ENCODE peak calls at places on chromosomes 5 and 9, in ten cellular contexts. One of them, this sample, is unnamed.

GRCh38 chr5:28012538-28012937 is 974.2 kb upstream of the CDH9 start:
- DNase-seq in SK-N-MC: no peak
- DNase-seq in endodermal cell: no peak
- DNase-seq in fibroblast of lung: no peak
- DNase-seq in IMR-90: no peak
- DNase-seq in endothelial cell of umbilical vein: no peak
- DNase-seq in GM23248: peak
- DNase-seq in colonic mucosa: no peak
- DNase-seq in adipocyte: no peak
- DNase-seq in neural progenitor cell: no peak
- DNase-seq in this sample: no peak

GRCh38 chr9:27768781-27769180 is 195.5 kb upstream of the C9orf72 start:
- DNase-seq in SK-N-MC: no peak
- DNase-seq in endodermal cell: no peak
- DNase-seq in fibroblast of lung: no peak
- DNase-seq in IMR-90: no peak
- DNase-seq in endothelial cell of umbilical vein: no peak
- DNase-seq in GM23248: no peak
- DNase-seq in colonic mucosa: no peak
- DNase-seq in adipocyte: no peak
- DNase-seq in neural progenitor cell: no peak
- DNase-seq in this sample: no peak

GRCh38 chr9:27261517-27262211 is 35.3 kb downstream of the EQTN start:
- DNase-seq in SK-N-MC: no peak
- DNase-seq in endodermal cell: no peak
- DNase-seq in fibroblast of lung: peak
- DNase-seq in IMR-90: peak
- DNase-seq in endothelial cell of umbilical vein: no peak
- DNase-seq in GM23248: peak
- DNase-seq in colonic mucosa: no peak
- DNase-seq in adipocyte: no peak
- DNase-seq in neural progenitor cell: no peak
- DNase-seq in this sample: peak

GRCh38 chr5:64939772-64940510 is 171.2 kb downstream of the CWC27 start:
- DNase-seq in SK-N-MC: no peak
- DNase-seq in endodermal cell: peak
- DNase-seq in fibroblast of lung: peak
- DNase-seq in IMR-90: peak
- DNase-seq in endothelial cell of umbilical vein: peak
- DNase-seq in GM23248: peak
- DNase-seq in colonic mucosa: peak
- DNase-seq in adipocyte: peak
- DNase-seq in neural progenitor cell: peak
- DNase-seq in this sample: peak

GRCh38 chr9:82410306-82410705 is 421.7 kb downstream of the SPATA31D1 start:
- DNase-seq in SK-N-MC: no peak
- DNase-seq in endodermal cell: no peak
- DNase-seq in fibroblast of lung: peak
- DNase-seq in IMR-90: peak
- DNase-seq in endothelial cell of umbilical vein: no peak
- DNase-seq in GM23248: peak
- DNase-seq in colonic mucosa: no peak
- DNase-seq in adipocyte: peak
- DNase-seq in neural progenitor cell: no peak
- DNase-seq in this sample: peak

GRCh38 chr5:78295035-78295961 is 800 bp upstream of the AP3B1 start:
- DNase-seq in SK-N-MC: no peak
- DNase-seq in endodermal cell: peak
- DNase-seq in fibroblast of lung: peak
- DNase-seq in IMR-90: no peak
- DNase-seq in endothelial cell of umbilical vein: no peak
- DNase-seq in GM23248: peak
- DNase-seq in colonic mucosa: peak
- DNase-seq in adipocyte: peak
- DNase-seq in neural progenitor cell: peak
- DNase-seq in this sample: peak

GRCh38 chr9:137045294-137046093 is 483 bp downstream of the NPDC1 start:
- DNase-seq in SK-N-MC: no peak
- DNase-seq in endodermal cell: peak
- DNase-seq in fibroblast of lung: peak
- DNase-seq in IMR-90: peak
- DNase-seq in endothelial cell of umbilical vein: peak
- DNase-seq in GM23248: peak
- DNase-seq in colonic mucosa: peak
- DNase-seq in adipocyte: peak
- DNase-seq in neural progenitor cell: peak
- DNase-seq in this sample: no peak

GRCh38 chr9:123220127-123220526 is 48.3 kb downstream of the STRBP start:
- DNase-seq in SK-N-MC: no peak
- DNase-seq in endodermal cell: no peak
- DNase-seq in fibroblast of lung: no peak
- DNase-seq in IMR-90: no peak
- DNase-seq in endothelial cell of umbilical vein: no peak
- DNase-seq in GM23248: no peak
- DNase-seq in colonic mucosa: no peak
- DNase-seq in adipocyte: no peak
- DNase-seq in neural progenitor cell: no peak
- DNase-seq in this sample: no peak

GRCh38 chr5:59034498-59035186 is 451.8 kb downstream of the RAB3C start:
- DNase-seq in SK-N-MC: no peak
- DNase-seq in endodermal cell: no peak
- DNase-seq in fibroblast of lung: peak
- DNase-seq in IMR-90: peak
- DNase-seq in endothelial cell of umbilical vein: peak
- DNase-seq in GM23248: peak
- DNase-seq in colonic mucosa: no peak
- DNase-seq in adipocyte: peak
- DNase-seq in neural progenitor cell: peak
- DNase-seq in this sample: peak
- H3K4me3 ChIP-seq in SK-N-MC: peak
- H3K4me3 ChIP-seq in endodermal cell: no peak
- H3K4me3 ChIP-seq in fibroblast of lung: no peak
- H3K4me3 ChIP-seq in IMR-90: peak
- H3K4me3 ChIP-seq in endothelial cell of umbilical vein: no peak
- H3K4me3 ChIP-seq in GM23248: no peak
- H3K4me3 ChIP-seq in colonic mucosa: no peak
- H3K4me3 ChIP-seq in adipocyte: no peak
- H3K4me3 ChIP-seq in neural progenitor cell: no peak
- H3K4me3 ChIP-seq in this sample: no peak

GRCh38 chr5:160174780-160175437 is 54.4 kb upstream of the FABP6 start:
- DNase-seq in SK-N-MC: no peak
- DNase-seq in endodermal cell: no peak
- DNase-seq in fibroblast of lung: peak
- DNase-seq in IMR-90: no peak
- DNase-seq in endothelial cell of umbilical vein: no peak
- DNase-seq in GM23248: no peak
- DNase-seq in colonic mucosa: no peak
- DNase-seq in adipocyte: no peak
- DNase-seq in neural progenitor cell: no peak
- DNase-seq in this sample: no peak
- H3K9ac ChIP-seq in SK-N-MC: no peak
- H3K9ac ChIP-seq in endodermal cell: no peak
- H3K9ac ChIP-seq in fibroblast of lung: no peak
- H3K9ac ChIP-seq in IMR-90: no peak
- H3K9ac ChIP-seq in endothelial cell of umbilical vein: no peak
- H3K9ac ChIP-seq in GM23248: no peak
- H3K9ac ChIP-seq in colonic mucosa: no peak
- H3K9ac ChIP-seq in adipocyte: no peak
- H3K9ac ChIP-seq in neural progenitor cell: no peak
- H3K9ac ChIP-seq in this sample: no peak

GRCh38 chr9:121303456-121304451 is 35.8 kb downstream of the GSN start:
- DNase-seq in SK-N-MC: no peak
- DNase-seq in endodermal cell: no peak
- DNase-seq in fibroblast of lung: no peak
- DNase-seq in IMR-90: no peak
- DNase-seq in endothelial cell of umbilical vein: no peak
- DNase-seq in GM23248: peak
- DNase-seq in colonic mucosa: no peak
- DNase-seq in adipocyte: no peak
- DNase-seq in neural progenitor cell: no peak
- DNase-seq in this sample: no peak

GRCh38 chr9:121302786-121303185 is 34.8 kb downstream of the GSN start:
- DNase-seq in SK-N-MC: no peak
- DNase-seq in endodermal cell: no peak
- DNase-seq in fibroblast of lung: no peak
- DNase-seq in IMR-90: no peak
- DNase-seq in endothelial cell of umbilical vein: no peak
- DNase-seq in GM23248: no peak
- DNase-seq in colonic mucosa: no peak
- DNase-seq in adipocyte: no peak
- DNase-seq in neural progenitor cell: no peak
- DNase-seq in this sample: no peak

GRCh38 chr9:121301881-121302286 is 33.9 kb downstream of the GSN start:
- DNase-seq in SK-N-MC: no peak
- DNase-seq in endodermal cell: no peak
- DNase-seq in fibroblast of lung: no peak
- DNase-seq in IMR-90: no peak
- DNase-seq in endothelial cell of umbilical vein: no peak
- DNase-seq in GM23248: no peak
- DNase-seq in colonic mucosa: no peak
- DNase-seq in adipocyte: no peak
- DNase-seq in neural progenitor cell: no peak
- DNase-seq in this sample: no peak

GRCh38 chr9:121300283-121301119 is 32.5 kb downstream of the GSN start:
- DNase-seq in SK-N-MC: no peak
- DNase-seq in endodermal cell: no peak
- DNase-seq in fibroblast of lung: no peak
- DNase-seq in IMR-90: no peak
- DNase-seq in endothelial cell of umbilical vein: no peak
- DNase-seq in GM23248: no peak
- DNase-seq in colonic mucosa: no peak
- DNase-seq in adipocyte: no peak
- DNase-seq in neural progenitor cell: no peak
- DNase-seq in this sample: no peak

DNA sequence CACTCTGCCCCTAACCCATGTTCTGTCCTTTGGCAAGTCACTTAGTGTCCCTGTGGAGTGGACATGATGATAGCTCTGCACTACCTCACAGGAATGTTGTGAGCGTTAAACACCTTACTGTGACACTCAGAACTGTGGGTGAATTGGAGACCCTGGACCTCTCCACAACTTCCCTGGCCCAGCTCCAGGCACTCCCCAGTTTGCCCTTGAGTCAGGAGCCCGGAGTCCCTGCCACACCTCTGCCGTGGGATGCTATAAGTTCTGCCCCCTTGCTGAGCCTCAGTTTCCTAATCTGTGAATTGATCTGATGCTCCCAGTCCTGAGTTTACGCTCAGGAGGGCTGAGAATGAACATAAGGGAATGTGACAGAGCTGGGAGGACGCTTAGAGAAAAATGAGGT is 34.4 kb downstream of the GSN start:
- DNase-seq in SK-N-MC: no peak
- DNase-seq in endodermal cell: no peak
- DNase-seq in fibroblast of lung: no peak
- DNase-seq in IMR-90: no peak
- DNase-seq in endothelial cell of umbilical vein: no peak
- DNase-seq in GM23248: no peak
- DNase-seq in colonic mucosa: no peak
- DNase-seq in adipocyte: no peak
- DNase-seq in neural progenitor cell: no peak
- DNase-seq in this sample: no peak
- H3K4me3 ChIP-seq in SK-N-MC: no peak
- H3K4me3 ChIP-seq in endodermal cell: no peak
- H3K4me3 ChIP-seq in fibroblast of lung: no peak
- H3K4me3 ChIP-seq in IMR-90: no peak
- H3K4me3 ChIP-seq in endothelial cell of umbilical vein: no peak
- H3K4me3 ChIP-seq in GM23248: no peak
- H3K4me3 ChIP-seq in colonic mucosa: no peak
- H3K4me3 ChIP-seq in adipocyte: peak
- H3K4me3 ChIP-seq in neural progenitor cell: no peak
- H3K4me3 ChIP-seq in this sample: no peak

DNA sequence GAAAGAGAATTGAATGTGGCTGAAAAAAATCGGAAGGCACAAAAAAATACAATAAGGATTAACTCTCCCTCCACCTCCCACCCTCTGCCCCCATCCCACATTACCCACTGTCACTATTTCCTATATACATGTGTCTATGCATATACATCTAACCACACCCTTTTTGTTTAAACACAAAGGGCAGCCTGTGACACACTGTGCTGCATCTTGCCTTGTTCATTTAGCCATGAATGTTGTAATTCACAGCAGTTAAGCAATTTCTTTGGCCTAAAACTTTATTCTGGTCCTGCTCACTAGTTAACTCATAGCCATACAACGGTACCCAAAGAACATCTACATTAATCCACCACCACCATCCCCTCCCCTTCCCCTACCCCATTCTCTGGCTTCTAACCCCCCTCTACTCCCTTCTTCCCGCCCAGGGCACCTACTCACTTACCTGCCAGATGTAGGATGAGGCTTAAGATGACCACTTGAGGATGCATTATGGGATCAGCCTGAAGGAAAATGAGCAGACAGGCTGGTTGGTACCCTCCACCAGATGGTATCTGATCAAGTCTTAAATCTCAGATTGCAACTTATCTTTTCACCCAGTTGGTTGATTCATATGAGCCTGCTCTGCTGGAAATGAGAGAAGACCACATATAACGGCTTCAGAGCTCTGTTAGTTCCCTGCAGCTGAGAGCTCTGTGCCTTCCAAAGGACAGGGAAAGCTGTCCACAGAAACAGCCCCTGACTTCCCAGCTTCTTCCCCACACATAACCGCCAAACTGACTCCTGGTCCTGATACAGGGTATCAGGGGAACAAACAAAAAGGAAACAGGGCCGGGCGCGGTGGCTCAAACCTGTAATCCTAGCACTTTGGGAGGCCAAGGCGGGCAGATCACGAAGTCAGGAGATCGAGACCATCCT is 1.2 kb downstream of the HAVCR1 start:
- DNase-seq in SK-N-MC: no peak
- DNase-seq in endodermal cell: no peak
- DNase-seq in fibroblast of lung: no peak
- DNase-seq in IMR-90: no peak
- DNase-seq in endothelial cell of umbilical vein: no peak
- DNase-seq in GM23248: peak
- DNase-seq in colonic mucosa: no peak
- DNase-seq in adipocyte: peak
- DNase-seq in neural progenitor cell: no peak
- DNase-seq in this sample: no peak
- H3K9ac ChIP-seq in SK-N-MC: no peak
- H3K9ac ChIP-seq in endodermal cell: no peak
- H3K9ac ChIP-seq in fibroblast of lung: no peak
- H3K9ac ChIP-seq in IMR-90: no peak
- H3K9ac ChIP-seq in endothelial cell of umbilical vein: no peak
- H3K9ac ChIP-seq in GM23248: no peak
- H3K9ac ChIP-seq in colonic mucosa: no peak
- H3K9ac ChIP-seq in adipocyte: peak
- H3K9ac ChIP-seq in neural progenitor cell: no peak
- H3K9ac ChIP-seq in this sample: no peak